ENCODE peak calls at places on chromosomes 2 and 18, in ten cellular contexts. One of them, this sample, is unnamed.

GRCh38 chr18:46174317-46175039 is 70.3 kb downstream of the HAUS1 start:
- DNase-seq in body of pancreas: peak; percentile 18
- DNase-seq in Peyer's patch: peak; percentile 24
- DNase-seq in transverse colon: peak; percentile 20
- DNase-seq in ovary: peak; percentile 10
- DNase-seq in heart left ventricle: peak; percentile 64
- DNase-seq in right lobe of liver: peak; percentile 61
- DNase-seq in IMR-90: peak; percentile 30
- DNase-seq in adrenal gland: peak; percentile 33
- DNase-seq in uterus: no peak
- DNase-seq in this sample: no peak

GRCh38 chr2:232389327-232389726 is 10.8 kb downstream of the ALPP start:
- DNase-seq in body of pancreas: no peak
- DNase-seq in Peyer's patch: no peak
- DNase-seq in transverse colon: no peak
- DNase-seq in ovary: no peak
- DNase-seq in heart left ventricle: peak; percentile 1
- DNase-seq in right lobe of liver: no peak
- DNase-seq in IMR-90: peak; percentile 6
- DNase-seq in adrenal gland: no peak
- DNase-seq in uterus: no peak
- DNase-seq in this sample: no peak

GRCh38 chr18:50879302-50880107 is 587 bp downstream of the ME2 start:
- DNase-seq in body of pancreas: no peak
- DNase-seq in Peyer's patch: peak; percentile 20
- DNase-seq in transverse colon: peak; percentile 41
- DNase-seq in ovary: no peak
- DNase-seq in heart left ventricle: no peak
- DNase-seq in right lobe of liver: no peak
- DNase-seq in IMR-90: peak; percentile 38
- DNase-seq in adrenal gland: peak; percentile 48
- DNase-seq in uterus: peak; percentile 23
- DNase-seq in this sample: no peak

GRCh38 chr18:8869696-8870095 is 164.3 kb downstream of the MTCL1 start:
- DNase-seq in body of pancreas: no peak
- DNase-seq in Peyer's patch: no peak
- DNase-seq in transverse colon: no peak
- DNase-seq in ovary: no peak
- DNase-seq in heart left ventricle: no peak
- DNase-seq in right lobe of liver: no peak
- DNase-seq in IMR-90: no peak
- DNase-seq in adrenal gland: no peak
- DNase-seq in uterus: no peak
- DNase-seq in this sample: no peak

GRCh38 chr18:21914739-21915319 is 174.2 kb downstream of the MIB1 start:
- DNase-seq in body of pancreas: peak; percentile 37
- DNase-seq in Peyer's patch: no peak
- DNase-seq in transverse colon: peak; percentile 19
- DNase-seq in ovary: no peak
- DNase-seq in heart left ventricle: no peak
- DNase-seq in right lobe of liver: no peak
- DNase-seq in IMR-90: peak; percentile 62
- DNase-seq in adrenal gland: peak; percentile 46
- DNase-seq in uterus: no peak
- DNase-seq in this sample: no peak

GRCh38 chr2:8090748-8091700 is 590.8 kb upstream of the ID2 start:
- DNase-seq in body of pancreas: peak; percentile 44
- DNase-seq in Peyer's patch: peak; percentile 18
- DNase-seq in transverse colon: peak; percentile 17
- DNase-seq in ovary: peak; percentile 74
- DNase-seq in heart left ventricle: no peak
- DNase-seq in right lobe of liver: no peak
- DNase-seq in IMR-90: peak; percentile 93
- DNase-seq in adrenal gland: peak; percentile 97
- DNase-seq in uterus: peak; percentile 29
- DNase-seq in this sample: peak; percentile 76

GRCh38 chr2:174124171-174124570 is 124.2 kb downstream of the OLA1 start:
- DNase-seq in body of pancreas: no peak
- DNase-seq in Peyer's patch: no peak
- DNase-seq in transverse colon: no peak
- DNase-seq in ovary: no peak
- DNase-seq in heart left ventricle: no peak
- DNase-seq in right lobe of liver: no peak
- DNase-seq in IMR-90: peak; percentile 5
- DNase-seq in adrenal gland: no peak
- DNase-seq in uterus: no peak
- DNase-seq in this sample: no peak

GRCh38 chr2:100988630-100989417 is 13.3 kb upstream of the RPL31 start:
- DNase-seq in body of pancreas: no peak
- DNase-seq in Peyer's patch: no peak
- DNase-seq in transverse colon: no peak
- DNase-seq in ovary: no peak
- DNase-seq in heart left ventricle: no peak
- DNase-seq in right lobe of liver: no peak
- DNase-seq in IMR-90: peak; percentile 43
- DNase-seq in adrenal gland: no peak
- DNase-seq in uterus: no peak
- DNase-seq in this sample: no peak

GRCh38 chr2:11746376-11746806 is at the start of gene LPIN1:
- DNase-seq in body of pancreas: peak; percentile 92
- DNase-seq in Peyer's patch: peak; percentile 92
- DNase-seq in transverse colon: peak; percentile 93
- DNase-seq in ovary: peak; percentile 88
- DNase-seq in heart left ventricle: peak; percentile 93
- DNase-seq in right lobe of liver: peak; percentile 93
- DNase-seq in IMR-90: peak; percentile 82
- DNase-seq in adrenal gland: peak; percentile 92
- DNase-seq in uterus: peak; percentile 89
- DNase-seq in this sample: peak; percentile 97
- TF ChIP-seq POLR2A in body of pancreas: peak; percentile 43
- TF ChIP-seq POLR2A in Peyer's patch: peak; percentile 62
- TF ChIP-seq POLR2A in transverse colon: peak; percentile 29
- TF ChIP-seq POLR2A in ovary: peak; percentile 81
- TF ChIP-seq POLR2A in heart left ventricle: peak; percentile 85
- TF ChIP-seq POLR2A in right lobe of liver: peak; percentile 91
- TF ChIP-seq POLR2A in IMR-90: peak; percentile 92
- TF ChIP-seq POLR2A in adrenal gland: peak; percentile 83
- TF ChIP-seq POLR2A in uterus: peak; percentile 91
- TF ChIP-seq POLR2A in this sample: no peak

DNA sequence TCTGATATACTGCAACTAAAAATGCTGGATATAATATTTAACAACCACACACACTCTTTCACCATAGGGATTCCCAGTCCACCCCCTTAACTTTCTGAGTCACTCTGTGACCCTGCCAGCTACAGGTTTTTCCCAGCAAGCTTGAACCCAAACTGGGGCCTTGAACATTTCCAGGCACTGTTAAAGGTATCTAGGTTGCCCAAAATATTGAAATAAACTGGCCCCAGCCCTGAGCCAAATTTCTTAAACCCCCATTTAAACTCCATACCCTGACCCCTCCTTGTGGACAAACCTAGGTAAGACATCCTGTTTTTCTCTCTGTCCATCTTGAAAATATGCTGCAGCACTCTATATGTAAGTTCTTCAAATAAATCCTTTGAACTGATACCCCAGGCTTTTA is 19.7 kb upstream of the DCTN1 start:
- DNase-seq in body of pancreas: no peak
- DNase-seq in Peyer's patch: no peak
- DNase-seq in transverse colon: no peak
- DNase-seq in ovary: no peak
- DNase-seq in heart left ventricle: no peak
- DNase-seq in right lobe of liver: no peak
- DNase-seq in IMR-90: peak; percentile 40
- DNase-seq in adrenal gland: no peak
- DNase-seq in uterus: no peak
- DNase-seq in this sample: no peak
- TF ChIP-seq CTCF in body of pancreas: no peak
- TF ChIP-seq CTCF in Peyer's patch: peak; percentile 43
- TF ChIP-seq CTCF in transverse colon: peak; percentile 49
- TF ChIP-seq CTCF in ovary: no peak
- TF ChIP-seq CTCF in heart left ventricle: peak; percentile 46
- TF ChIP-seq CTCF in right lobe of liver: peak; percentile 57
- TF ChIP-seq CTCF in IMR-90: peak; percentile 53
- TF ChIP-seq CTCF in adrenal gland: peak; percentile 31
- TF ChIP-seq CTCF in uterus: no peak
- TF ChIP-seq CTCF in this sample: peak; percentile 61

GRCh38 chr18:48850891-48851302 is 99.9 kb downstream of the SMAD7 start:
- DNase-seq in body of pancreas: no peak
- DNase-seq in Peyer's patch: no peak
- DNase-seq in transverse colon: no peak
- DNase-seq in ovary: peak; percentile 48
- DNase-seq in heart left ventricle: peak; percentile 65
- DNase-seq in right lobe of liver: no peak
- DNase-seq in IMR-90: peak; percentile 54
- DNase-seq in adrenal gland: peak; percentile 37
- DNase-seq in uterus: no peak
- DNase-seq in this sample: no peak
- H3K36me3 ChIP-seq in body of pancreas: no peaks in the 10 kb centered on the region
- H3K36me3 ChIP-seq in Peyer's patch: no peaks in the 10 kb centered on the region
- H3K36me3 ChIP-seq in transverse colon: no peaks in the 10 kb centered on the region
- H3K36me3 ChIP-seq in ovary: no peaks in the 10 kb centered on the region
- H3K36me3 ChIP-seq in heart left ventricle: no peaks in the 10 kb centered on the region
- H3K36me3 ChIP-seq in right lobe of liver: no peaks in the 10 kb centered on the region
- H3K36me3 ChIP-seq in IMR-90: peaks cover 15% of the 10 kb centered on the region
- H3K36me3 ChIP-seq in adrenal gland: no peaks in the 10 kb centered on the region
- H3K36me3 ChIP-seq in uterus: no peaks in the 10 kb centered on the region
- H3K36me3 ChIP-seq in this sample: no peaks in the 10 kb centered on the region

DNA sequence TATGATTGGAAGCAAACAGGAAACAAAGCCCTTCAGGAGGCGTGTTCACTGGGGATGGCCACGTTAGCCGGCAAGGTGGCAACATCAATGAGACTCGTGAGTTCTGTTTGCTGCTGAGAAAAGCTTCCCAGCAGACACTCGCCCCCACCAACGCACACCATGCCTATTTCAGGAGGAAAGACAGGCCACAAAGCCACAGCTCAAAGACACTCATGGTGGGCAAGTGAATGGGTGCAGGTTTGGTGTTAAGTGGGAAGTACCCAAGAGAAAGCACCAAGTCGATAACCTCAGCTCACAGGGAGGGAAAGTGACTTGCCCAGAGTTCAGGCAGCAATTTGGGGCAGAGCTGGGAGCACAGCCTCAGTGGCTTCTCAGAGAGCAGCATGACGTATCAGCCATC is 10.5 kb upstream of the MTERF4 start:
- DNase-seq in body of pancreas: no peak
- DNase-seq in Peyer's patch: no peak
- DNase-seq in transverse colon: no peak
- DNase-seq in ovary: no peak
- DNase-seq in heart left ventricle: no peak
- DNase-seq in right lobe of liver: no peak
- DNase-seq in IMR-90: no peak
- DNase-seq in adrenal gland: no peak
- DNase-seq in uterus: no peak
- DNase-seq in this sample: no peak
- TF ChIP-seq POLR2A in body of pancreas: no peak
- TF ChIP-seq POLR2A in Peyer's patch: no peak
- TF ChIP-seq POLR2A in transverse colon: no peak
- TF ChIP-seq POLR2A in ovary: no peak
- TF ChIP-seq POLR2A in heart left ventricle: no peak
- TF ChIP-seq POLR2A in right lobe of liver: no peak
- TF ChIP-seq POLR2A in IMR-90: no peak
- TF ChIP-seq POLR2A in adrenal gland: no peak
- TF ChIP-seq POLR2A in uterus: no peak
- TF ChIP-seq POLR2A in this sample: no peak

GRCh38 chr2:185955050-185955449 is 216.4 kb downstream of the FSIP2 start:
- DNase-seq in body of pancreas: no peak
- DNase-seq in Peyer's patch: no peak
- DNase-seq in transverse colon: no peak
- DNase-seq in ovary: no peak
- DNase-seq in heart left ventricle: no peak
- DNase-seq in right lobe of liver: no peak
- DNase-seq in IMR-90: no peak
- DNase-seq in adrenal gland: no peak
- DNase-seq in uterus: no peak
- DNase-seq in this sample: no peak
- TF ChIP-seq CTCF in body of pancreas: no peak
- TF ChIP-seq CTCF in Peyer's patch: no peak
- TF ChIP-seq CTCF in transverse colon: no peak
- TF ChIP-seq CTCF in ovary: no peak
- TF ChIP-seq CTCF in heart left ventricle: no peak
- TF ChIP-seq CTCF in right lobe of liver: no peak
- TF ChIP-seq CTCF in IMR-90: no peak
- TF ChIP-seq CTCF in adrenal gland: no peak
- TF ChIP-seq CTCF in uterus: no peak
- TF ChIP-seq CTCF in this sample: no peak

GRCh38 chr2:98552499-98553179 is 55.7 kb downstream of the COA5 start:
- DNase-seq in body of pancreas: no peak
- DNase-seq in Peyer's patch: no peak
- DNase-seq in transverse colon: no peak
- DNase-seq in ovary: no peak
- DNase-seq in heart left ventricle: no peak
- DNase-seq in right lobe of liver: no peak
- DNase-seq in IMR-90: peak; percentile 94
- DNase-seq in adrenal gland: no peak
- DNase-seq in uterus: no peak
- DNase-seq in this sample: peak; percentile 10
- H3K36me3 ChIP-seq in body of pancreas: peaks cover 5% of the 10 kb centered on the region
- H3K36me3 ChIP-seq in Peyer's patch: no peaks in the 10 kb centered on the region
- H3K36me3 ChIP-seq in transverse colon: peaks cover 13% of the 10 kb centered on the region
- H3K36me3 ChIP-seq in ovary: no peaks in the 10 kb centered on the region
- H3K36me3 ChIP-seq in heart left ventricle: peaks cover 62% of the 10 kb centered on the region
- H3K36me3 ChIP-seq in right lobe of liver: no peaks in the 10 kb centered on the region
- H3K36me3 ChIP-seq in IMR-90: peaks cover 28% of the 10 kb centered on the region
- H3K36me3 ChIP-seq in adrenal gland: peaks cover 46% of the 10 kb centered on the region
- H3K36me3 ChIP-seq in uterus: no peaks in the 10 kb centered on the region
- H3K36me3 ChIP-seq in this sample: peaks cover 99% of the 10 kb centered on the region

This sample was measured in spleen.